ENCODE peak calls at places on chromosomes 1 and 21, in seven cellular contexts. I, D, Q, R, O, Y and L are unnamed samples.

GRCh38 chr1:150955274-150955673 is 19.4 kb downstream of the CERS2 start:
- DNase-seq in O (no peak), I (no peak), D (no peak), Y (no peak), Q (no peak), R (no peak), L (no peak)

GRCh38 chr1:203296456-203297073 is 8.8 kb upstream of the BTG2 start:
- DNase-seq in Q (no peak), I (peak; percentile 73), R (peak; percentile 55), Y (no peak), D (no peak), O (no peak), L (no peak)

GRCh38 chr1:168719306-168720111 is 9.5 kb downstream of the DPT start:
- DNase-seq in I (peak; percentile 18), Y (no peak), Q (no peak), R (no peak), O (peak; percentile 68), D (no peak), L (peak; percentile 94)

GRCh38 chr1:160798439-160798838 is 2.5 kb downstream of the LY9 start:
- DNase-seq in D (no peak), Q (no peak), I (no peak), R (no peak), O (no peak), Y (no peak), L (no peak)

GRCh38 chr1:67308136-67308535 is 463 bp downstream of the IL12RB2 start:
- DNase-seq in O (no peak), D (no peak), I (no peak), Q (no peak), R (no peak), Y (no peak), L (no peak)

GRCh38 chr1:164983023-164983650 is 373.4 kb downstream of the LMX1A start:
- DNase-seq in D (no peak), Q (no peak), Y (no peak), R (no peak), I (no peak), O (no peak), L (no peak)

GRCh38 chr21:26177187-26177586 is 6.6 kb upstream of the APP start:
- DNase-seq in D (no peak), Y (peak; percentile 22), I (no peak), R (no peak), O (no peak), Q (no peak), L (no peak)

GRCh38 chr1:216005916-216006315 is 417.3 kb downstream of the USH2A start:
- DNase-seq in I (no peak), Q (peak; percentile 71), D (no peak), R (peak; percentile 10), O (no peak), Y (no peak), L (peak; percentile 38)

GRCh38 chr1:98405581-98406059 is 255.9 kb upstream of the SNX7 start:
- DNase-seq in D (no peak), O (no peak), I (no peak), Q (no peak), R (peak; percentile 40), Y (no peak), L (no peak)

GRCh38 chr1:23843644-23844043 is 18.4 kb upstream of the HMGCL start:
- DNase-seq in D (no peak), Y (no peak), O (no peak), I (no peak), R (no peak), Q (no peak), L (no peak)

GRCh38 chr1:23836037-23836436 is 10.8 kb upstream of the HMGCL start:
- DNase-seq in O (no peak), D (no peak), I (no peak), R (no peak), Q (no peak), Y (no peak), L (no peak)

GRCh38 chr1:23838401-23838866 is 13.2 kb upstream of the HMGCL start:
- DNase-seq in Q (peak; percentile 13), Y (peak; percentile 73), O (peak; percentile 52), I (peak; percentile 64), R (peak; percentile 79), D (peak; percentile 65), L (peak; percentile 62)

DNA sequence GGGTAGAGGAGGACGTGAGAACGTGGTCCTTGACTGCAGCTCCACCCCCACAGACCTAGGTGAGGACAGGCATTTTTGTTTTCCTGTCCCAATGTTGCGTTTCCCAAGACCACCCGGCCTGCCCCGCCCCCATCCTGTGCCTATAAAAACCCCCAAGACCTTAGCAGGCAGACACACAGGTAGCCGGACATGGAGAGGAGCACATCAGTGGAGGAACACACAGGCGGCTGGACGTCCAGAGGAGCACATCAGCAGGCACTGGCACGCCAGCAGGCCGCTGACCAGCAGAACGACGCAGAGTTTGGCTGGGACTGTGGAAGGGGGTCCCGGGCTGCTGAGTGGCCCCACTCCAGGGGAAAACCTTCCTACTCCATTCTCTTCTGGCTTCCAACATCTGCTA is 12.7 kb upstream of the HMGCL start:
- DNase-seq in Q (no peak), I (no peak), Y (peak; percentile 16), D (no peak), O (no peak), R (no peak), L (no peak)
- H3K4me3 ChIP-seq in Q (no peak overlapping the region), I (no peak overlapping the region), Y (peak overlapping the region; percentile 41), D (peak overlapping the region; percentile 57), O (peak overlapping the region; percentile 52), R (peak overlapping the region; percentile 37), L (no peak overlapping the region)

GRCh38 chr1:19651141-19651737 is 7.1 kb downstream of the NBL1 start:
- DNase-seq in O (peak; percentile 77), R (peak; percentile 62), D (no peak), Y (peak; percentile 66), I (peak; percentile 72), Q (peak; percentile 47), L (peak; percentile 43)
- TF ChIP-seq CTCF in O (peak; percentile 65), R (peak; percentile 74), D (no peak), Y (peak; percentile 76), I (peak; percentile 73), Q (peak; percentile 84), L (peak; percentile 56)

GRCh38 chr1:26275580-26276431 is 4.1 kb upstream of the SH3BGRL3 start:
- DNase-seq in D (peak; percentile 82), R (peak; percentile 94), Y (peak; percentile 77), Q (peak; percentile 95), I (peak; percentile 99), O (peak; percentile 59), L (peak; percentile 99)
- H3K4me3 ChIP-seq in D (peak overlapping the region; percentile 24), R (no peak overlapping the region), Y (no peak overlapping the region), Q (no peak overlapping the region), I (no peak overlapping the region), O (no peak overlapping the region), L (no peak overlapping the region)

GRCh38 chr1:37034301-37035013 is at the start of gene GRIK3:
- DNase-seq in Y (no peak), Q (no peak), R (peak; percentile 22), I (no peak), O (no peak), D (no peak), L (no peak)
- TF ChIP-seq CTCF in Y (no peak), Q (no peak), R (no peak), I (no peak), O (no peak), D (no peak), L (no peak)

DNA sequence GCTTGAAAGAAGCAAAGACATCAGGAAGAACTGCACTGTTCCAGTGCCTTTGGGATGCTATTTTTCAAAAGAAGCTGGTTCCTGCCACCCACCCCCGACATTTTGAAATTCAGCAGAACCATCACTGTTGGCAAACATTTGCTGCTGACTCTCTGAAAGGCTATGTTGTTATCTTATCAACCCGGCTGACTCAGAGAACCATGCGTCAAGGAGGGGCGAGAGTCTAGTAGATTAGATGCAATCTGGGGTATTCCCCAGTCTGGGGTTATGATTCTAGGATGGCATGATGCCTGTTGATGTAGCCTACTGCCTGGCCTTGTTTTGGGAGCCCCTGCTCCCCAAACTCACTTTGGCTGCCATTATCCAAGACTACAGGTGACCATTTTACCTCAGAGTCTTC is 267.8 kb upstream of the RUNX1 start:
- DNase-seq in D (no peak), O (no peak), Y (no peak), I (peak; percentile 87), R (no peak), Q (peak; percentile 86), L (no peak)
- H3K4me3 ChIP-seq in D (no peak overlapping the region), O (no peak overlapping the region), Y (no peak overlapping the region), I (no peak overlapping the region), R (no peak overlapping the region), Q (no peak overlapping the region), L (no peak overlapping the region)

DNA sequence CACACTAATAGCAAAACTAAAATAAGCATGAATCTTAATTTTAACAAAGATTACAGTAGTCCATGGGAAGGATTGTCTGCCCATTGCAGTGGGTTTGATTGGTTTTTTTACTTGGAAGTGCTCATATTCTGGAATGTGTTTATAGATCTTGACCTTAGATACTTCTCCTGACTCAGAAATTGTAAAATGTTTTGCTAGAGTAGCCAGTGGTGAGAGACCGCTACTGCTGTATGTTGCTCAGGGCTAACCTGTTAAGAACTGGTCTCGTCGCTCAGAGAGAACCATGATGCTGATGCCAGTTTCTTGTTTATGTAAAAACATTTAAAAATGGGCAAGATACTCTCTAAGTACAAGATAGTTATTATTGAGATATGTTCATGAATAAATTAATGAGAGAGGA is 99.9 kb downstream of the ROR1 start:
- DNase-seq in R (no peak), I (no peak), D (no peak), Y (no peak), O (no peak), Q (peak; percentile 58), L (no peak)
- TF ChIP-seq CTCF in R (no peak), I (no peak), D (no peak), Y (no peak), O (no peak), Q (no peak), L (no peak)

DNA sequence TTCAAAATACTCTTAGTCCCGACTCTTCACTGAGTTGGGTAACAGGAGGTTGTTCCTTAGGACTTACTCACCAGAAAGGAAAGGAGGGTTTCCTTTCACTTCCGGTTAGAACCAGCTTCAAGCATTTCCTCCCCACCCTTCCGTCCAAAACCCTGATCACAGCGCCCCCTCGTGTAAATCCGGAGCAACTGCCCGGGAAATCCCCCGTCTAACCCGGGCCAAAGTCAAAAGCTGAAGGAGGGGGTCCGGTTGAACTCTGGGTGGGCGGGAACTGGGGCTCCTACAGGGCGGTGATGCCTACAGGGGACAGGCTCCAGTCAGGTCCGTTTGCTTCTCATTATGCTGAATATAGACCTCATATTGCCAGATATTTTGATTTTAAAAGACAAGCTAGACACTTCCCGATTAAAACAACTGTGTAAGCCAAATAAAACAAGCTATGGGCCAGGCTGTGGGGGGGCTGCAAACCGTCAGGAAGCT is 15.0 kb upstream of the MTARC2 start:
- DNase-seq in R (peak; percentile 86), O (peak; percentile 80), I (peak; percentile 97), Q (peak; percentile 88), D (peak; percentile 78), Y (peak; percentile 74), L (peak; percentile 95)
- H3K4me3 ChIP-seq in R (no peak overlapping the region), O (peak overlapping the region; percentile 35), I (no peak overlapping the region), Q (no peak overlapping the region), D (peak overlapping the region; percentile 59), Y (peak overlapping the region; percentile 41), L (peak overlapping the region; percentile 12)